ENCODE peak calls at places on chromosome 2, in seven cellular contexts. One of them, this sample, is unnamed.

GRCh38 chr2:140643761-140644187 is 1487.0 kb downstream of the LRP1B start:
- DNase-seq in PC-9: peak
- DNase-seq in tibial artery: no peak
- DNase-seq in astrocyte of the cerebellum: peak
- DNase-seq in OCI-LY7: no peak
- DNase-seq in right lobe of liver: no peak
- DNase-seq in aorta: no peak
- DNase-seq in this sample: peak

GRCh38 chr2:26648516-26648915 is 7.3 kb upstream of the CIB4 start:
- DNase-seq in PC-9: no peak
- DNase-seq in tibial artery: peak
- DNase-seq in astrocyte of the cerebellum: no peak
- DNase-seq in OCI-LY7: no peak
- DNase-seq in right lobe of liver: no peak
- DNase-seq in aorta: no peak
- DNase-seq in this sample: no peak

GRCh38 chr2:74876081-74876886 is 42.4 kb downstream of the HK2 start:
- DNase-seq in PC-9: peak
- DNase-seq in tibial artery: no peak
- DNase-seq in astrocyte of the cerebellum: no peak
- DNase-seq in OCI-LY7: peak
- DNase-seq in right lobe of liver: peak
- DNase-seq in aorta: no peak
- DNase-seq in this sample: no peak

GRCh38 chr2:110678457-110679336 is 834 bp upstream of the BUB1 start:
- DNase-seq in PC-9: peak
- DNase-seq in tibial artery: no peak
- DNase-seq in astrocyte of the cerebellum: no peak
- DNase-seq in OCI-LY7: peak
- DNase-seq in right lobe of liver: no peak
- DNase-seq in aorta: no peak
- DNase-seq in this sample: no peak

GRCh38 chr2:20365249-20365817 is 14.7 kb upstream of the PUM2 start:
- DNase-seq in PC-9: no peak
- DNase-seq in tibial artery: no peak
- DNase-seq in astrocyte of the cerebellum: no peak
- DNase-seq in OCI-LY7: no peak
- DNase-seq in right lobe of liver: no peak
- DNase-seq in aorta: no peak
- DNase-seq in this sample: no peak

GRCh38 chr2:105610444-105611327 is 134.0 kb upstream of the NCK2 start:
- DNase-seq in PC-9: no peak
- DNase-seq in tibial artery: no peak
- DNase-seq in astrocyte of the cerebellum: no peak
- DNase-seq in OCI-LY7: no peak
- DNase-seq in right lobe of liver: no peak
- DNase-seq in aorta: no peak
- DNase-seq in this sample: no peak

GRCh38 chr2:120470041-120470716 is 124.2 kb downstream of the INHBB start:
- DNase-seq in PC-9: peak
- DNase-seq in tibial artery: peak
- DNase-seq in astrocyte of the cerebellum: peak
- DNase-seq in OCI-LY7: no peak
- DNase-seq in right lobe of liver: peak
- DNase-seq in aorta: peak
- DNase-seq in this sample: peak

GRCh38 chr2:12059616-12060441 is 313.4 kb downstream of the LPIN1 start:
- DNase-seq in PC-9: no peak
- DNase-seq in tibial artery: no peak
- DNase-seq in astrocyte of the cerebellum: no peak
- DNase-seq in OCI-LY7: no peak
- DNase-seq in right lobe of liver: no peak
- DNase-seq in aorta: no peak
- DNase-seq in this sample: no peak

GRCh38 chr2:72934683-72935610 is 17.6 kb downstream of the EMX1 start:
- DNase-seq in PC-9: peak
- DNase-seq in tibial artery: no peak
- DNase-seq in astrocyte of the cerebellum: no peak
- DNase-seq in OCI-LY7: peak
- DNase-seq in right lobe of liver: no peak
- DNase-seq in aorta: peak
- DNase-seq in this sample: no peak

GRCh38 chr2:18402-19271 is 27.7 kb downstream of the FAM110C start:
- DNase-seq in PC-9: no peak
- DNase-seq in tibial artery: no peak
- DNase-seq in astrocyte of the cerebellum: no peak
- DNase-seq in OCI-LY7: no peak
- DNase-seq in right lobe of liver: no peak
- DNase-seq in aorta: no peak
- DNase-seq in this sample: no peak
- H3K4me3 ChIP-seq in PC-9: no peak
- H3K4me3 ChIP-seq in tibial artery: no peak
- H3K4me3 ChIP-seq in astrocyte of the cerebellum: no peak
- H3K4me3 ChIP-seq in OCI-LY7: no peak
- H3K4me3 ChIP-seq in right lobe of liver: no peak
- H3K4me3 ChIP-seq in aorta: no peak
- H3K4me3 ChIP-seq in this sample: no peak

DNA sequence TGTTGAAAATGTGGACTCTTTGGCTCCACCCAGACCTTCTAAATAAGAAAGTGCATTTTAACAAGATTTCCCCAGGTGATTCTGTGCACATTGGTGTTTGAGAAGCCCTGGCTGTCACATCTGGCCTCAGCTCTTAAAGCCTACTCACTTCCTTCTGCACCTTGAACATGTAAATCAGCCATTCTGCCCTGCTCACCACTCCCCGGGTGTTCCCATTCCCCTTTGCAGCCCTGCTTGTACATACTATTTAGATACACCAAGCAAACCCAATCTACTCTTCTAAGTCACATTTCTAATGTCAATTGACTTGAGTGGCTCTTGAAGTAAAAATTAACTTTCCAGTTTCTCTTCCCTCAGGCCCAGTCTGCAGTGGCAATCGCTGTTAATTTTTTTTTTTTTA is 13.1 kb upstream of the SCN1A start:
- DNase-seq in PC-9: no peak
- DNase-seq in tibial artery: no peak
- DNase-seq in astrocyte of the cerebellum: no peak
- DNase-seq in OCI-LY7: no peak
- DNase-seq in right lobe of liver: no peak
- DNase-seq in aorta: no peak
- DNase-seq in this sample: no peak
- H3K4me3 ChIP-seq in PC-9: no peak
- H3K4me3 ChIP-seq in tibial artery: no peak
- H3K4me3 ChIP-seq in astrocyte of the cerebellum: no peak
- H3K4me3 ChIP-seq in OCI-LY7: no peak
- H3K4me3 ChIP-seq in right lobe of liver: no peak
- H3K4me3 ChIP-seq in aorta: no peak
- H3K4me3 ChIP-seq in this sample: no peak

GRCh38 chr2:219059725-219060682 is 717 bp downstream of the IHH start:
- DNase-seq in PC-9: no peak
- DNase-seq in tibial artery: peak
- DNase-seq in astrocyte of the cerebellum: no peak
- DNase-seq in OCI-LY7: no peak
- DNase-seq in right lobe of liver: peak
- DNase-seq in aorta: no peak
- DNase-seq in this sample: no peak
- H3K4me3 ChIP-seq in PC-9: no peak
- H3K4me3 ChIP-seq in tibial artery: peak
- H3K4me3 ChIP-seq in astrocyte of the cerebellum: no peak
- H3K4me3 ChIP-seq in OCI-LY7: no peak
- H3K4me3 ChIP-seq in right lobe of liver: peak
- H3K4me3 ChIP-seq in aorta: peak
- H3K4me3 ChIP-seq in this sample: no peak

DNA sequence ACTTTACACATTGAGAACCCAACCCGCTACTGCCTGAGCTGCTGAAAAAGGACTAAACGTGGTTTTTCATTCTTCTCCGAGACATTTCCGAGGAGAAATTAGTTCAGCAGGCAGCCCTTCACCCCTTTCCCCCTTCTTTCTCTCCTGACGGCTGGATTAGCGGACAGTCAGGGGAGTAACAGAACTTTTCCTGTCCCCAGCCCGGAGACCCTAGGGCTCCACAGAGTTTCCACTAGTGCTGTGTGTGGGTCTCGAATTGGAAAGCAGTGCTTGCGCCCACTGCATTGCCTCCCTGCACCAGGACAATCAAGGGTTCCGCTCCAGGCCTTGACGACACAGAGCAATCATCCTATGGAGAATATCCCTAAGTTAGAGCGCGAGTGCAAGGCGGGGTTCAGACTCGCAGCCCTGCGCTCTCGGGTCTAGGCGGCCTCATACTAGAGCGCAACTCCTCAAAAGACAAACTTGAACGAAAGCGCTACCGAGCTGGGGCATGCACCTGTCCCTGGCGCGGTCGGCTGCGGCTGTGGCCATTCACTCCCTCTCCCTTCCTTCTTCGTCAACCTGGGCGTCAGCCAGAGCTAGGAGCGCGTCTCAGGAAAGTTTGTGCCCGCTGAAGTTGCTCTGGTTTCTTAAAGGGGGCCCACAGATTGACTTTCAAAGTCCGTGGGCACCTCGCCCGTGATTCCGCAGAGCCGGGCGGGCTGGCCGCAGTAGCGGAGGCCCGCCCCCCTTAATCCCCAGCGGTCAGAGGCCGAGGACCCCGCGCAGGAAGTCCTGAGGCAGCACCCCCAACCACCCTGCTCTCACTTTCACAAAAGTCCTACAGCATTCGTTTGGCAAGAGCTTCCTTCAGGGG is 811 bp downstream of the OSR1 start:
- DNase-seq in PC-9: peak
- DNase-seq in tibial artery: no peak
- DNase-seq in astrocyte of the cerebellum: no peak
- DNase-seq in OCI-LY7: no peak
- DNase-seq in right lobe of liver: no peak
- DNase-seq in aorta: peak
- DNase-seq in this sample: no peak
- H3K4me3 ChIP-seq in PC-9: peak
- H3K4me3 ChIP-seq in tibial artery: peak
- H3K4me3 ChIP-seq in astrocyte of the cerebellum: peak
- H3K4me3 ChIP-seq in OCI-LY7: no peak
- H3K4me3 ChIP-seq in right lobe of liver: peak
- H3K4me3 ChIP-seq in aorta: peak
- H3K4me3 ChIP-seq in this sample: peak

DNA sequence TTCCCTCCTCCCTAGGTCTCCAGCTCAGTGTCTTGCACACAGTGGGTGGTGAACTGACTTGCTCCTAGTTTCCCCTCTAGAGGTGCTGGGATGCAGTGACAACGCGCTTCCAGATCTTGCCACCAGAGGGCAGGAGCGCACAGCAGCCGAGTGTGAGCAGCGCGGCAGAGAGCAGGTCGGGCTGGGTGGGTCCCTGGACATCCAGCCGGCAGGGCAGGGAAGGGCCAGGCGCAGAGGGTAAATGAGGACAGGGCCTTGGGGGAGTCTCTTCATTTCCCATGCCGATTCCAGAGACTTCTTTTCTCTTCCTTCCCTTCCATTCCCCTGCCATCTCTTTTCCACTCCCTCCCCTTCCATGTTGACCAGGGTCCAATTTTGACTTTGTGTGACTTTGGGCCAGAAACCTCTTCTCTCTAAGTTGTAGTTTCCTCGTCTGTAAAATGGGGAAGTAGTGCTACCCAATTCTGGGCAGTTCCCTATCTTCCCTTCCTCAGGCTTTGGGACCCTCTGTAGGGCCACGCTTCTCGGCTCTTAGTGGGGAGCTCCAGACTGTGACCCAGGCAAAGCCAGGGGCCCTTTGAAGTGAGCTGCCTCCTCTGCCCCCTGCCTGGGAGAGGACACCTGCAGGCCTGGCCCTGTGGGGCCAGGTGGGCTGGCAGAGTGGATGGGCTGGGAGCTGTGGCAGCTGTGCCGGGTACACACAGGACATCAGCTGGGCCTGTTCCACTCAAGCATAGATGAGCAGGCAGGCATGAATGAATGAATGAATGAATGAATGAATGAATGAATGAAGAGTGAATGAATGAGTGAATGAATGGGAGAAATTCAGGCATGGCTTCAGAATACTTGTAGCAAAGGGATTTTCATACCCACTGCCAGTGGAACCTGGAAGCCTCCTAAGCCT is 43.3 kb upstream of the TAF1B start:
- DNase-seq in PC-9: peak
- DNase-seq in tibial artery: peak
- DNase-seq in astrocyte of the cerebellum: peak
- DNase-seq in OCI-LY7: peak
- DNase-seq in right lobe of liver: peak
- DNase-seq in aorta: peak
- DNase-seq in this sample: peak
- H3K4me3 ChIP-seq in PC-9: peak
- H3K4me3 ChIP-seq in tibial artery: no peak
- H3K4me3 ChIP-seq in astrocyte of the cerebellum: no peak
- H3K4me3 ChIP-seq in OCI-LY7: no peak
- H3K4me3 ChIP-seq in right lobe of liver: no peak
- H3K4me3 ChIP-seq in aorta: no peak
- H3K4me3 ChIP-seq in this sample: no peak

This sample was measured in AG04450.